ENCODE peak calls at places on chromosomes 2 and 18, in nine cellular contexts. X, I, K, U, P, J, Z, C and B are unnamed samples.

GRCh38 chr2:237400199-237400598 is 13.8 kb downstream of the COL6A3 start:
- DNase-seq in X (no peak), I (no peak), K (no peak), U (no peak), P (no peak), J (no peak), Z (no peak), C (no peak), B (no peak)

GRCh38 chr2:156380117-156380645 is 47.7 kb upstream of the NR4A2 start:
- DNase-seq in X (no peak), I (no peak), K (no peak), U (peak), P (no peak), J (no peak), Z (no peak), C (no peak), B (no peak)

GRCh38 chr2:181621779-181622490 is 35.0 kb downstream of the CERKL start:
- DNase-seq in X (no peak), I (no peak), K (no peak), U (no peak), P (no peak), J (no peak), Z (no peak), C (no peak), B (no peak)

GRCh38 chr2:25494626-25495025 is 152.9 kb upstream of the DNMT3A start:
- DNase-seq in X (no peak), I (no peak), K (no peak), U (no peak), P (no peak), J (peak), Z (no peak), C (no peak), B (no peak)

GRCh38 chr2:72581560-72582181 is 244.2 kb downstream of the EXOC6B start:
- DNase-seq in X (peak), I (no peak), K (no peak), U (no peak), P (peak), J (no peak), Z (no peak), C (no peak), B (no peak)

GRCh38 chr18:63062246-63062645 is 257.3 kb downstream of the BCL2 start:
- DNase-seq in X (peak), I (no peak), K (no peak), U (no peak), P (no peak), J (no peak), Z (no peak), C (no peak), B (no peak)

GRCh38 chr2:173680574-173680973 is 284.6 kb downstream of the SP3 start:
- DNase-seq in X (no peak), I (no peak), K (no peak), U (no peak), P (no peak), J (no peak), Z (peak), C (no peak), B (no peak)

GRCh38 chr2:46651363-46652099 is 172.2 kb downstream of the TMEM247 start:
- DNase-seq in X (no peak), I (no peak), K (no peak), U (no peak), P (no peak), J (no peak), Z (peak), C (no peak), B (no peak)